ENCODE peak calls at places on chromosome 15, in five cellular contexts. A is lung, B is esophagus squamous epithelium, Q is breast epithelium, Y is HCT116. Z is an unnamed sample.

GRCh38 chr15:90860942-90861675 is 7.3 kb upstream of the FURIN start:
- DNase-seq in A (no peak), Y (no peak), B (no peak), Q (no peak), Z (peak)

GRCh38 chr15:100106732-100107131 is 235.0 kb downstream of the ADAMTS17 start:
- DNase-seq in B (no peak), Y (no peak), A (no peak), Q (no peak), Z (no peak)

GRCh38 chr15:66815322-66815721 is 113.3 kb downstream of the SMAD6 start:
- DNase-seq in Q (no peak), Y (no peak), A (peak), B (no peak), Z (no peak)

GRCh38 chr15:25220834-25221233 is 218.0 kb downstream of the UBE3A start:
- DNase-seq in B (no peak), Q (no peak), A (no peak), Y (no peak), Z (no peak)

GRCh38 chr15:34644061-34644460 is 60.6 kb upstream of the GOLGA8B start:
- DNase-seq in B (no peak), Y (no peak), Q (no peak), A (no peak), Z (no peak)

GRCh38 chr15:51735611-51736010 is 1.8 kb downstream of the LYSMD2 start:
- DNase-seq in Y (no peak), B (no peak), A (no peak), Q (no peak), Z (no peak)

GRCh38 chr15:83810110-83810509 is 156.2 kb downstream of the ADAMTSL3 start:
- DNase-seq in Y (no peak), B (no peak), Q (no peak), A (no peak), Z (no peak)

GRCh38 chr15:38864827-38865604 is 300.4 kb upstream of the RASGRP1 start:
- DNase-seq in Y (no peak), A (peak), B (no peak), Q (no peak), Z (no peak)

GRCh38 chr15:27796405-27797085 is 302.6 kb downstream of the OCA2 start:
- DNase-seq in A (no peak), Q (no peak), B (no peak), Y (no peak), Z (no peak)

GRCh38 chr15:61051570-61052031 is 177.5 kb downstream of the RORA start:
- DNase-seq in A (no peak), Q (no peak), Y (no peak), B (no peak), Z (no peak)

GRCh38 chr15:67690936-67691335 is 134.4 kb upstream of the SKOR1 start:
- DNase-seq in Y (no peak), B (no peak), A (no peak), Q (no peak), Z (no peak)

GRCh38 chr15:67571643-67572415 is 29.3 kb downstream of the MAP2K5 start:
- DNase-seq in Y (no peak), B (no peak), A (no peak), Q (no peak), Z (no peak)

GRCh38 chr15:57216288-57216687 is 160.0 kb upstream of the CGNL1 start:
- DNase-seq in A (no peak), Y (no peak), Q (no peak), B (no peak), Z (no peak)

GRCh38 chr15:59958288-59958687 is 45.8 kb upstream of the FOXB1 start:
- DNase-seq in Q (no peak), A (no peak), Y (no peak), B (no peak), Z (no peak)

GRCh38 chr15:36472672-36473071 is 106.8 kb upstream of the CDIN1 start:
- DNase-seq in B (no peak), Y (no peak), Q (no peak), A (no peak), Z (no peak)

GRCh38 chr15:37217567-37217966 is 117.2 kb upstream of the MEIS2 start:
- DNase-seq in Q (no peak), Y (no peak), B (no peak), A (no peak), Z (no peak)

GRCh38 chr15:66024998-66025397 is 155.7 kb downstream of the RAB11A start:
- DNase-seq in B (no peak), A (no peak), Q (no peak), Y (no peak), Z (no peak)

GRCh38 chr15:67049351-67050044 is 15.9 kb upstream of the SMAD3 start:
- DNase-seq in B (no peak), A (no peak), Y (no peak), Q (no peak), Z (no peak)

GRCh38 chr15:39142500-39142899 is 438.4 kb upstream of the THBS1 start:
- DNase-seq in B (no peak), Y (no peak), Q (no peak), A (no peak), Z (no peak)

GRCh38 chr15:82572311-82572710 is 32.1 kb upstream of the RPS17 start:
- DNase-seq in Y (no peak), B (no peak), A (no peak), Q (no peak), Z (no peak)

GRCh38 chr15:65304393-65305143 is at the start of gene RNU5B-1:
- DNase-seq in Q (no peak), Y (peak), B (no peak), A (peak), Z (peak)

GRCh38 chr15:66743703-66744536 is 41.9 kb downstream of the SMAD6 start:
- DNase-seq in Y (no peak), A (no peak), B (no peak), Q (no peak), Z (no peak)

GRCh38 chr15:93460717-93461116 is 371.7 kb upstream of the RGMA start:
- DNase-seq in A (no peak), Q (no peak), B (no peak), Y (no peak), Z (no peak)

GRCh38 chr15:61828860-61829513 is 231.3 kb downstream of the VPS13C start:
- DNase-seq in Q (no peak), A (no peak), Y (no peak), B (no peak), Z (no peak)

GRCh38 chr15:52241489-52241888 is 50.3 kb upstream of the GNB5 start:
- DNase-seq in Y (no peak), B (no peak), Q (no peak), A (no peak), Z (no peak)

GRCh38 chr15:42494998-42495360 is 455 bp upstream of the SNAP23 start:
- DNase-seq in A (peak), Q (no peak), B (no peak), Y (no peak), Z (no peak)

GRCh38 chr15:58307313-58307961 is 124.4 kb upstream of the LIPC start:
- DNase-seq in Q (no peak), Y (no peak), B (no peak), A (no peak), Z (no peak)

GRCh38 chr15:48046813-48047483 is 73.8 kb upstream of the SLC24A5 start:
- DNase-seq in B (no peak), A (no peak), Y (no peak), Q (no peak), Z (no peak)

GRCh38 chr15:29066848-29067247 is 181.1 kb downstream of the APBA2 start:
- DNase-seq in Y (no peak), Q (no peak), B (no peak), A (no peak), Z (no peak)

GRCh38 chr15:75620043-75620775 is 5.3 kb downstream of the SNUPN start:
- DNase-seq in B (no peak), A (no peak), Q (no peak), Y (no peak), Z (no peak)

GRCh38 chr15:88400591-88400990 is 66.6 kb downstream of the MRPL46 start:
- DNase-seq in A (no peak), Q (no peak), B (no peak), Y (no peak), Z (no peak)

GRCh38 chr15:93418566-93418965 is 329.6 kb upstream of the RGMA start:
- DNase-seq in A (no peak), Y (no peak), B (no peak), Q (no peak), Z (no peak)

GRCh38 chr15:37079726-37080125 is 20.6 kb downstream of the MEIS2 start:
- DNase-seq in B (no peak), Y (no peak), A (no peak), Q (no peak), Z (no peak)

GRCh38 chr15:65580287-65580686 is 30.6 kb downstream of the INTS14 start:
- DNase-seq in A (no peak), Y (no peak), Q (no peak), B (no peak), Z (no peak)

GRCh38 chr15:40328176-40328575 is 4.7 kb downstream of the INAFM2 start:
- DNase-seq in B (no peak), Q (no peak), Y (no peak), A (no peak), Z (no peak)

GRCh38 chr15:40329804-40330203 is 6.3 kb downstream of the INAFM2 start:
- DNase-seq in Q (no peak), A (no peak), Y (no peak), B (no peak), Z (no peak)

GRCh38 chr15:40330368-40330836 is 6.9 kb downstream of the INAFM2 start:
- DNase-seq in A (peak), Y (no peak), B (no peak), Q (no peak), Z (no peak)

GRCh38 chr15:40327338-40327917 is 3.9 kb downstream of the INAFM2 start:
- DNase-seq in Y (no peak), A (no peak), Q (no peak), B (no peak), Z (no peak)

DNA sequence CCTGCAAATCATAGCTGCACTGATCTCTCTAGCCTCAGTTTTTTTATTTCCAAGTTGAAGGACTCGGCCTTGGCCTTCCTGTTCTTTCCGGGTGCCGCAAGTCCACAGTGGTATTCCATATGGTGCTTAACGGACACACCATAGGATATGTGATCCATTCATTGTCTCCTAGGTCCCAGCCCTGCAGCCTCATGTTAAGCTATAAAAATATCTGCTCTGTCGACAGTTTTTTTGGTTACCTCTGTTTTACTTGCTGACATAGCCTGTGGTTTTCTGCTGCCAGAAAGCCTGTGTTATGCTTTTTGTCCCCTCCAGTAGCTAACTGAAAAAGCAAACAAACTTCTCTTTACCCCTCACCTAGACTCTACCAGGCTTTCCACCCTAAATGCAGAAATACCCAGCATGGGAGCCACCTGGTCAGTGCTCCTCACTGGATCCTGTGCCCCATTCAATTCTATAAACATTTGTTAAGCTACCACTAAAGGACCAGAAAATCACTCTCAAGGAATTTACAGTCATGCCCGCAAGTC is 5.3 kb downstream of the INAFM2 start:
- DNase-seq in B (no peak), Y (no peak), A (no peak), Q (no peak), Z (no peak)
- TF ChIP-seq CTCF in B (no peak), Y (no peak), A (no peak), Q (no peak), Z (no peak)

GRCh38 chr15:78070049-78070698 is 7.3 kb downstream of the TBC1D2B start:
- DNase-seq in B (no peak), A (no peak), Y (no peak), Q (no peak), Z (no peak)
- H3K4me3 ChIP-seq in B (no peak), A (no peak), Y (no peak), Q (peak), Z (no peak)

GRCh38 chr15:76840830-76841460 is 64.2 kb downstream of the SCAPER start:
- DNase-seq in Q (no peak), B (no peak), A (no peak), Y (peak), Z (peak)
- TF ChIP-seq CTCF in Q (no peak), B (peak), A (peak), Y (peak), Z (peak)

GRCh38 chr15:63044645-63045437 is 2.3 kb downstream of the TPM1 start:
- DNase-seq in Q (no peak), B (no peak), A (no peak), Y (no peak), Z (no peak)
- H3K4me3 ChIP-seq in Q (peak), B (peak), A (peak), Y (no peak), Z (no peak)

GRCh38 chr15:74295800-74296199 is 59.7 kb downstream of the CCDC33 start:
- DNase-seq in Q (no peak), B (no peak), Y (no peak), A (no peak), Z (no peak)
- TF ChIP-seq CTCF in Q (no peak), B (no peak), Y (peak), A (no peak), Z (no peak)

DNA sequence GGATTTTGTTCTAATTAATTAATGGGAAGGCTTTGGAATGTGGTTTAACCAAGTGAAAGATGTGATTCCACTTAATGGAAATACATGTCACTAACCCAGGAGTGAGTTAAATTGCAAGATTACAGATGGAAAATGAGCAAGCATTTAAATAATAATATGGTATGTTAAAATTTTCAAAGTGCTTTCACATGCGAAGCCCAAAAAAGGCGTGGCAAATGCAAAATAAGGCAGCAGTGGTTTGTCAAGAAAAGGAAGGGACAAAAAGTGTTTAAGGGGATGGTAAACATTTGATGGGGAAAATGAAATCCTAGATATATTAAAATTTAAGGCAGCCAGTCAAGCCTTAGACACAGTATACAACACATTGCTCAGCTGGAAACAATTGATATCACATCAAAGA is 2.9 kb downstream of the TICRR start:
- DNase-seq in Y (no peak), A (no peak), Q (no peak), B (no peak), Z (no peak)
- H3K4me3 ChIP-seq in Y (no peak), A (no peak), Q (no peak), B (peak), Z (no peak)

GRCh38 chr15:45110256-45110820 is 3.6 kb downstream of the DUOX2 start:
- DNase-seq in B (no peak), Q (no peak), A (no peak), Y (no peak), Z (no peak)
- TF ChIP-seq CTCF in B (peak), Q (no peak), A (no peak), Y (peak), Z (no peak)

GRCh38 chr15:70065006-70065722 is 32.6 kb downstream of the TLE3 start:
- DNase-seq in Q (no peak), B (no peak), A (peak), Y (no peak), Z (peak)

GRCh38 chr15:70063992-70064379 is 33.7 kb downstream of the TLE3 start:
- DNase-seq in Q (no peak), Y (no peak), B (no peak), A (no peak), Z (no peak)

GRCh38 chr15:70066004-70066403 is 31.7 kb downstream of the TLE3 start:
- DNase-seq in Y (no peak), B (no peak), A (no peak), Q (no peak), Z (no peak)

GRCh38 chr15:70063284-70063991 is 34.3 kb downstream of the TLE3 start:
- DNase-seq in A (no peak), Q (no peak), Y (no peak), B (no peak), Z (no peak)

GRCh38 chr15:70064441-70064840 is 33.3 kb downstream of the TLE3 start:
- DNase-seq in Y (no peak), Q (no peak), B (no peak), A (no peak), Z (no peak)
- H3K4me3 ChIP-seq in Y (no peak), Q (no peak), B (no peak), A (no peak), Z (no peak)

DNA sequence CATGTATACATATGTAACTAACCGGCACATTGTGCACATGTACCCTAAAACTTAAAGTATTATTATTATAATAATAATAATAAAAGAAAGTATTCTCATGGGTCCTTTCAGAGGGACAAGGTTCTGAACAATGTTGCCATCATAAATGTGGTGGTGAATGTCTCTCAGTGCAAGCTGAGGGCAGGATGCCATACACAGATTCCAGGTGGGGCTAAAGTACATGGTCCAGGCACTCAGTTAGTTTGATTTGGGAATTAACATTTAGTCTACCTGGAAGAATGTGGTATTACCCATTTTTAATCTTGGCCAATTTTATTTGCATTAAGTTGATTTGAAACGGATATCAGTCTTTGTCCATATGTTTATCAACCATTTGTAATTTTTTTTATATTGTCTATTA is 24.5 kb downstream of the PDE8A start:
- DNase-seq in Y (no peak), Q (no peak), A (no peak), B (no peak), Z (no peak)
- TF ChIP-seq CTCF in Y (no peak), Q (no peak), A (no peak), B (no peak), Z (no peak)

Z was measured in LNCaP clone FGC.